ENCODE peak calls at places on chromosome 17, in eight cellular contexts. P is lower leg skin; L is C1 segment of cervical spinal cord; N is NCI-H2081; O is activated T-helper 2 cell treated with anti-CD3 and anti-CD28 coated beads, Interferon-gamma antibody, Interleukin-2, Interleukin-4, amounts not matched to agents 10 μg/mL and 5 μg/mL and 100 μg/mL, durations not matched to agents 14 hours and 24 hours and 36 hours; Q is mucosa of gallbladder; M is HFF-Myc; C is NCI-H1105. E is an unnamed sample.

GRCh38 chr17:75181608-75182318 is 996 bp downstream of the SUMO2 start:
- DNase-seq in P (peak; percentile 88), L (no peak), N (no peak), O (peak; percentile 36), Q (peak; percentile 17), M (no peak), C (no peak), E (peak; percentile 40)

GRCh38 chr17:80908776-80909175 is 82.9 kb upstream of the CHMP6 start:
- DNase-seq in P (no peak), L (no peak), N (no peak), O (no peak), Q (no peak), M (no peak), C (no peak), E (no peak)

GRCh38 chr17:8405499-8406016 is 7.9 kb upstream of the RNF222 start:
- DNase-seq in P (peak; percentile 70), L (no peak), N (no peak), O (no peak), Q (no peak), M (no peak), C (no peak), E (no peak)

GRCh38 chr17:2392252-2393183 is 8.3 kb downstream of the MNT start:
- DNase-seq in P (peak; percentile 99), L (peak; percentile 63), N (peak; percentile 84), O (peak; percentile 96), Q (peak; percentile 96), M (peak; percentile 81), C (peak; percentile 75), E (peak; percentile 98)

GRCh38 chr17:7716299-7716886 is 1.2 kb upstream of the DNAH2 start:
- DNase-seq in P (no peak), L (no peak), N (no peak), O (no peak), Q (no peak), M (no peak), C (peak; percentile 59), E (no peak)

GRCh38 chr17:58412910-58413630 is 4.3 kb downstream of the RNF43 start:
- DNase-seq in P (no peak), L (no peak), N (no peak), O (no peak), Q (no peak), M (no peak), C (no peak), E (peak; percentile 33)

GRCh38 chr17:55645361-55645760 is 77.3 kb downstream of the TMEM100 start:
- DNase-seq in P (no peak), L (no peak), N (no peak), O (no peak), Q (no peak), M (no peak), C (no peak), E (no peak)

GRCh38 chr17:49723423-49723822 is 15.7 kb upstream of the SLC35B1 start:
- DNase-seq in P (peak; percentile 88), L (no peak), N (no peak), O (no peak), Q (peak; percentile 68), M (no peak), C (no peak), E (no peak)

GRCh38 chr17:81426676-81427445 is 31.6 kb downstream of the BAHCC1 start:
- DNase-seq in P (no peak), L (no peak), N (no peak), O (no peak), Q (no peak), M (no peak), C (no peak), E (no peak)

GRCh38 chr17:47732399-47733046 is 513 bp upstream of the TBX21 start:
- DNase-seq in P (no peak), L (no peak), N (no peak), O (no peak), Q (no peak), M (no peak), C (no peak), E (no peak)

GRCh38 chr17:2122641-2123302 is 67.9 kb downstream of the HIC1 start:
- DNase-seq in P (peak; percentile 91), L (no peak), N (peak; percentile 17), O (no peak), Q (peak; percentile 69), M (no peak), C (no peak), E (no peak)

GRCh38 chr17:48555183-48555615 is 10.3 kb upstream of the HOXB2 start:
- DNase-seq in P (no peak), L (no peak), N (peak; percentile 70), O (no peak), Q (no peak), M (no peak), C (peak; percentile 56), E (no peak)

GRCh38 chr17:31608659-31609254 is 217.3 kb downstream of the RAB11FIP4 start:
- DNase-seq in P (peak; percentile 20), L (no peak), N (no peak), O (no peak), Q (no peak), M (no peak), C (no peak), E (no peak)

GRCh38 chr17:58991718-58992331 is 114.9 kb downstream of the TRIM37 start:
- DNase-seq in P (no peak), L (no peak), N (no peak), O (no peak), Q (peak; percentile 86), M (no peak), C (no peak), E (no peak)

GRCh38 chr17:58593121-58593520 is 78.7 kb upstream of the MTMR4 start:
- DNase-seq in P (no peak), L (no peak), N (no peak), O (no peak), Q (no peak), M (no peak), C (no peak), E (no peak)

GRCh38 chr17:82548681-82549303 is 29.3 kb downstream of the FOXK2 start:
- DNase-seq in P (no peak), L (no peak), N (no peak), O (no peak), Q (peak; percentile 27), M (no peak), C (no peak), E (no peak)

GRCh38 chr17:31393749-31394146 is 2.3 kb downstream of the RAB11FIP4 start:
- DNase-seq in P (peak; percentile 49), L (no peak), N (no peak), O (no peak), Q (no peak), M (no peak), C (no peak), E (no peak)

GRCh38 chr17:28112199-28112995 is 69.9 kb downstream of the NLK start:
- DNase-seq in P (no peak), L (no peak), N (no peak), O (no peak), Q (no peak), M (peak; percentile 16), C (no peak), E (no peak)

GRCh38 chr17:412211-413015 is 59.8 kb upstream of the RPH3AL start:
- DNase-seq in P (no peak), L (no peak), N (peak; percentile 29), O (peak; percentile 65), Q (peak; percentile 56), M (peak; percentile 35), C (peak; percentile 1), E (peak; percentile 58)

GRCh38 chr17:77129568-77130301 is 11.0 kb upstream of the SEC14L1 start:
- DNase-seq in P (no peak), L (no peak), N (no peak), O (no peak), Q (no peak), M (no peak), C (no peak), E (no peak)

GRCh38 chr17:65463242-65463641 is 98.2 kb downstream of the AXIN2 start:
- DNase-seq in P (no peak), L (no peak), N (no peak), O (no peak), Q (peak; percentile 34), M (no peak), C (no peak), E (no peak)

GRCh38 chr17:39632153-39632941 is 4.6 kb upstream of the STARD3 start:
- DNase-seq in P (no peak), L (no peak), N (no peak), O (no peak), Q (no peak), M (no peak), C (no peak), E (no peak)

GRCh38 chr17:627051-627450 is 87.6 kb downstream of the VPS53 start:
- DNase-seq in P (no peak), L (no peak), N (no peak), O (no peak), Q (no peak), M (no peak), C (no peak), E (no peak)

GRCh38 chr17:71472809-71473789 is 647.7 kb upstream of the SOX9 start:
- DNase-seq in P (no peak), L (no peak), N (peak; percentile 68), O (no peak), Q (no peak), M (peak; percentile 12), C (peak; percentile 14), E (no peak)

GRCh38 chr17:48051278-48051677 is 3.1 kb downstream of the NFE2L1 start:
- DNase-seq in P (no peak), L (no peak), N (no peak), O (no peak), Q (no peak), M (no peak), C (no peak), E (no peak)

GRCh38 chr17:32901743-32902142 is 24.8 kb upstream of the MYO1D start:
- DNase-seq in P (no peak), L (no peak), N (no peak), O (no peak), Q (no peak), M (no peak), C (no peak), E (no peak)

GRCh38 chr17:57946798-57947358 is 8.3 kb downstream of the CUEDC1 start:
- DNase-seq in P (no peak), L (no peak), N (no peak), O (peak; percentile 39), Q (no peak), M (no peak), C (peak; percentile 42), E (peak; percentile 32)

GRCh38 chr17:76727745-76728456 is 1.3 kb downstream of the METTL23 start:
- DNase-seq in P (peak; percentile 85), L (no peak), N (no peak), O (no peak), Q (no peak), M (no peak), C (no peak), E (no peak)

GRCh38 chr17:4811471-4811870 is 4.5 kb downstream of the PLD2 start:
- DNase-seq in P (no peak), L (no peak), N (no peak), O (no peak), Q (no peak), M (no peak), C (no peak), E (no peak)

GRCh38 chr17:30761058-30761457 is 63.4 kb downstream of the CRLF3 start:
- DNase-seq in P (no peak), L (no peak), N (no peak), O (no peak), Q (no peak), M (no peak), C (no peak), E (no peak)

GRCh38 chr17:68612923-68613292 is 11.7 kb upstream of the FAM20A start:
- DNase-seq in P (no peak), L (no peak), N (no peak), O (no peak), Q (no peak), M (no peak), C (no peak), E (no peak)

GRCh38 chr17:27226611-27227234 is 67.2 kb upstream of the WSB1 start:
- DNase-seq in P (no peak), L (no peak), N (no peak), O (no peak), Q (no peak), M (no peak), C (no peak), E (no peak)

GRCh38 chr17:40818343-40818732 is 4.1 kb downstream of the KRT10 start:
- DNase-seq in P (no peak), L (no peak), N (no peak), O (no peak), Q (no peak), M (no peak), C (no peak), E (no peak)

GRCh38 chr17:5361426-5361825 is 58.0 kb downstream of the NUP88 start:
- DNase-seq in P (no peak), L (no peak), N (no peak), O (no peak), Q (no peak), M (no peak), C (no peak), E (no peak)